ENCODE peak calls at places on chromosomes 1 and 21, in five cellular contexts. U, M, H, G and J are unnamed samples.

GRCh38 chr1:189803364-189803763 is 674.3 kb downstream of the BRINP3 start:
- DNase-seq in H (no peak), U (no peak), G (no peak), M (no peak), J (no peak)

GRCh38 chr1:237032029-237032428 is 10.0 kb upstream of the RYR2 start:
- DNase-seq in U (no peak), H (no peak), M (no peak), G (peak; percentile 94), J (no peak)

GRCh38 chr1:6220236-6220635 is 14.3 kb downstream of the RNF207 start:
- DNase-seq in U (no peak), M (no peak), G (no peak), H (no peak), J (no peak)

GRCh38 chr1:57401671-57402070 is 22.2 kb downstream of the DAB1 start:
- DNase-seq in U (no peak), G (no peak), H (no peak), M (no peak), J (no peak)

GRCh38 chr1:182869241-182869666 is 30.1 kb downstream of the DHX9 start:
- DNase-seq in G (no peak), U (no peak), M (no peak), H (no peak), J (no peak)

GRCh38 chr1:18668750-18669404 is 38.2 kb downstream of the PAX7 start:
- DNase-seq in U (no peak), H (no peak), G (no peak), M (peak; percentile 72), J (no peak)

GRCh38 chr1:184567648-184568047 is 180.8 kb downstream of the C1orf21 start:
- DNase-seq in H (no peak), M (no peak), G (peak; percentile 39), U (no peak), J (no peak)

GRCh38 chr1:162625624-162626023 is 6.6 kb upstream of the DDR2 start:
- DNase-seq in G (no peak), U (no peak), M (no peak), H (no peak), J (no peak)

GRCh38 chr1:71565831-71566230 is 485.0 kb upstream of the ZRANB2 start:
- DNase-seq in M (no peak), G (no peak), H (no peak), U (no peak), J (no peak)

GRCh38 chr1:110675060-110675791 is 486 bp upstream of the KCNA3 start:
- DNase-seq in H (peak; percentile 55), U (no peak), M (no peak), G (no peak), J (no peak)

GRCh38 chr1:27332536-27333281 is 9.1 kb upstream of the SYTL1 start:
- DNase-seq in M (no peak), G (no peak), H (peak; percentile 75), U (no peak), J (no peak)

GRCh38 chr1:234768569-234769283 is 158.7 kb upstream of the IRF2BP2 start:
- DNase-seq in U (no peak), H (no peak), M (no peak), G (no peak), J (no peak)

GRCh38 chr1:161096514-161096913 is 1.6 kb upstream of the KLHDC9 start:
- DNase-seq in U (peak; percentile 54), M (peak; percentile 18), G (no peak), H (no peak), J (no peak)

GRCh38 chr1:221162352-221162751 is 283.1 kb downstream of the HLX start:
- DNase-seq in G (no peak), H (no peak), M (no peak), U (no peak), J (no peak)

GRCh38 chr1:118862755-118863154 is 125.4 kb downstream of the TBX15 start:
- DNase-seq in G (no peak), U (no peak), M (no peak), H (no peak), J (no peak)

GRCh38 chr1:157766792-157767191 is 10.1 kb downstream of the FCRL2 start:
- DNase-seq in U (no peak), G (no peak), H (no peak), M (no peak), J (no peak)

GRCh38 chr21:29248124-29248523 is 50.6 kb upstream of the BACH1 start:
- DNase-seq in M (no peak), H (no peak), G (no peak), U (no peak), J (no peak)